ENCODE peak calls at places on chromosomes 3 and 15, in ten cellular contexts. C, F, K, D, M, B, R, H, E and G are unnamed samples.

GRCh38 chr3:171778493-171778892 is 31.8 kb downstream of the PLD1 start:
- DNase-seq in C (no peak), R (no peak), H (no peak), M (no peak), D (no peak), F (no peak), E (no peak), K (no peak), B (no peak), G (no peak)

GRCh38 chr3:139689122-139689521 is 11.3 kb upstream of the NMNAT3 start:
- DNase-seq in F (no peak), M (no peak), K (peak; percentile 63), D (no peak), B (no peak), H (peak; percentile 62), E (no peak), R (no peak), C (no peak), G (no peak)

GRCh38 chr15:34461730-34462129 is 24.1 kb upstream of the GOLGA8A start:
- DNase-seq in C (no peak), B (no peak), D (no peak), R (no peak), F (no peak), H (no peak), E (no peak), M (no peak), K (no peak), G (no peak)

GRCh38 chr15:47404877-47405276 is 312.4 kb upstream of the SEMA6D start:
- DNase-seq in F (no peak), M (no peak), H (no peak), B (no peak), C (no peak), D (no peak), K (no peak), R (no peak), E (no peak), G (no peak)

GRCh38 chr15:46768287-46768686 is 949.0 kb upstream of the SEMA6D start:
- DNase-seq in R (no peak), M (no peak), H (no peak), E (no peak), K (no peak), C (no peak), F (no peak), D (no peak), B (no peak), G (no peak)

GRCh38 chr3:27695636-27696035 is 26.5 kb downstream of the EOMES start:
- DNase-seq in B (no peak), R (no peak), D (no peak), M (no peak), H (no peak), K (no peak), E (no peak), C (no peak), F (no peak), G (no peak)

GRCh38 chr3:123244128-123244527 is 42.4 kb downstream of the SEC22A start:
- DNase-seq in K (no peak), F (peak; percentile 37), H (no peak), M (no peak), E (no peak), C (no peak), R (no peak), B (no peak), D (peak; percentile 6), G (no peak)

GRCh38 chr15:97903560-97904195 is 56.8 kb upstream of the ARRDC4 start:
- DNase-seq in F (no peak), E (no peak), K (no peak), M (no peak), H (no peak), D (no peak), B (peak; percentile 6), R (no peak), C (no peak), G (no peak)

GRCh38 chr3:12708584-12709192 is 44.8 kb upstream of the RAF1 start:
- DNase-seq in H (no peak), F (no peak), R (no peak), M (peak; percentile 96), C (peak; percentile 64), E (no peak), K (no peak), D (no peak), B (peak; percentile 91), G (peak; percentile 79)

GRCh38 chr15:69090197-69090948 is 70.1 kb upstream of the GLCE start:
- DNase-seq in B (no peak), M (peak; percentile 13), F (no peak), C (no peak), D (no peak), E (no peak), R (no peak), K (no peak), H (no peak), G (no peak)

GRCh38 chr3:66101901-66102300 is 63.2 kb upstream of the MAGI1 start:
- DNase-seq in D (no peak), R (no peak), K (no peak), B (no peak), M (no peak), C (no peak), F (no peak), H (no peak), E (no peak), G (no peak)